ENCODE peak calls at places on chromosomes 7 and 10, in four cellular contexts. One of them, this sample, is unnamed.

GRCh38 chr10:7507887-7508726 is 97.3 kb upstream of the SFMBT2 start:
- DNase-seq in MM.1S: no peak
- DNase-seq in GM23248: no peak
- DNase-seq in lower lobe of right lung: no peak
- DNase-seq in this sample: no peak

GRCh38 chr7:149474309-149475120 is 13.7 kb upstream of the ZNF777 start:
- DNase-seq in MM.1S: no peak
- DNase-seq in GM23248: no peak
- DNase-seq in lower lobe of right lung: no peak
- DNase-seq in this sample: no peak

GRCh38 chr7:56074371-56074791 is 10.3 kb downstream of the SUMF2 start:
- DNase-seq in MM.1S: peak; percentile 62
- DNase-seq in GM23248: peak; percentile 88
- DNase-seq in lower lobe of right lung: peak; percentile 91
- DNase-seq in this sample: peak; percentile 62

GRCh38 chr10:75950307-75950706 is 518.9 kb downstream of the LRMDA start:
- DNase-seq in MM.1S: no peak
- DNase-seq in GM23248: no peak
- DNase-seq in lower lobe of right lung: no peak
- DNase-seq in this sample: no peak

GRCh38 chr7:124536156-124536762 is 229.3 kb downstream of the GPR37 start:
- DNase-seq in MM.1S: no peak
- DNase-seq in GM23248: no peak
- DNase-seq in lower lobe of right lung: no peak
- DNase-seq in this sample: no peak

GRCh38 chr7:2019693-2020511 is 212.8 kb downstream of the MAD1L1 start:
- DNase-seq in MM.1S: no peak
- DNase-seq in GM23248: peak; percentile 98
- DNase-seq in lower lobe of right lung: peak; percentile 86
- DNase-seq in this sample: no peak

GRCh38 chr10:132532784-132533560 is 4.6 kb upstream of the INPP5A start:
- DNase-seq in MM.1S: no peak
- DNase-seq in GM23248: peak; percentile 81
- DNase-seq in lower lobe of right lung: no peak
- DNase-seq in this sample: no peak

GRCh38 chr7:73992104-73992562 is 35.8 kb upstream of the ELN start:
- DNase-seq in MM.1S: no peak
- DNase-seq in GM23248: peak; percentile 93
- DNase-seq in lower lobe of right lung: peak; percentile 61
- DNase-seq in this sample: no peak

GRCh38 chr7:82343-83155 is 109.8 kb upstream of the FAM20C start:
- DNase-seq in MM.1S: no peak
- DNase-seq in GM23248: no peak
- DNase-seq in lower lobe of right lung: no peak
- DNase-seq in this sample: no peak

GRCh38 chr10:32105782-32106382 is 49.7 kb upstream of the KIF5B start:
- DNase-seq in MM.1S: no peak
- DNase-seq in GM23248: no peak
- DNase-seq in lower lobe of right lung: no peak
- DNase-seq in this sample: no peak

GRCh38 chr10:73338801-73339368 is 19.8 kb downstream of the CFAP70 start:
- DNase-seq in MM.1S: no peak
- DNase-seq in GM23248: peak; percentile 20
- DNase-seq in lower lobe of right lung: no peak
- DNase-seq in this sample: no peak

GRCh38 chr7:4837814-4838625 is 23.8 kb downstream of the PAPOLB start:
- DNase-seq in MM.1S: no peak
- DNase-seq in GM23248: no peak
- DNase-seq in lower lobe of right lung: no peak
- DNase-seq in this sample: no peak

GRCh38 chr10:124510536-124511158 is 49.0 kb downstream of the LHPP start:
- DNase-seq in MM.1S: no peak
- DNase-seq in GM23248: no peak
- DNase-seq in lower lobe of right lung: no peak
- DNase-seq in this sample: no peak

GRCh38 chr7:45179666-45180065 is 22.1 kb downstream of the RAMP3 start:
- DNase-seq in MM.1S: no peak
- DNase-seq in GM23248: no peak
- DNase-seq in lower lobe of right lung: peak; percentile 5
- DNase-seq in this sample: no peak
- H3K4me1 ChIP-seq in MM.1S: no peaks in the 10 kb centered on the region
- H3K4me1 ChIP-seq in GM23248: no peaks in the 10 kb centered on the region
- H3K4me1 ChIP-seq in lower lobe of right lung: no peaks in the 10 kb centered on the region
- H3K4me1 ChIP-seq in this sample: no peaks in the 10 kb centered on the region

GRCh38 chr10:103186128-103186527 is 6.9 kb downstream of the NT5C2 start:
- DNase-seq in MM.1S: no peak
- DNase-seq in GM23248: no peak
- DNase-seq in lower lobe of right lung: no peak
- DNase-seq in this sample: no peak

GRCh38 chr10:103180491-103180890 is 12.6 kb downstream of the NT5C2 start:
- DNase-seq in MM.1S: no peak
- DNase-seq in GM23248: no peak
- DNase-seq in lower lobe of right lung: no peak
- DNase-seq in this sample: no peak

GRCh38 chr10:103181244-103181643 is 11.8 kb downstream of the NT5C2 start:
- DNase-seq in MM.1S: peak; percentile 93
- DNase-seq in GM23248: no peak
- DNase-seq in lower lobe of right lung: no peak
- DNase-seq in this sample: no peak

GRCh38 chr10:103188853-103189252 is 4.2 kb downstream of the NT5C2 start:
- DNase-seq in MM.1S: no peak
- DNase-seq in GM23248: peak; percentile 35
- DNase-seq in lower lobe of right lung: no peak
- DNase-seq in this sample: no peak

GRCh38 chr10:103184615-103185014 is 8.5 kb downstream of the NT5C2 start:
- DNase-seq in MM.1S: no peak
- DNase-seq in GM23248: peak; percentile 23
- DNase-seq in lower lobe of right lung: no peak
- DNase-seq in this sample: no peak
- H3K4me1 ChIP-seq in MM.1S: peaks cover 23% of the 10 kb centered on the region
- H3K4me1 ChIP-seq in GM23248: peaks cover 16% of the 10 kb centered on the region
- H3K4me1 ChIP-seq in lower lobe of right lung: peaks cover 78% of the 10 kb centered on the region
- H3K4me1 ChIP-seq in this sample: peaks cover 24% of the 10 kb centered on the region

GRCh38 chr10:80206277-80206655 is 929 bp upstream of the ANXA11 start:
- DNase-seq in MM.1S: no peak
- DNase-seq in GM23248: no peak
- DNase-seq in lower lobe of right lung: no peak
- DNase-seq in this sample: no peak
- H3K4me1 ChIP-seq in MM.1S: peaks cover 20% of the 10 kb centered on the region
- H3K4me1 ChIP-seq in GM23248: peaks cover 42% of the 10 kb centered on the region
- H3K4me1 ChIP-seq in lower lobe of right lung: peaks cover 43% of the 10 kb centered on the region
- H3K4me1 ChIP-seq in this sample: peaks cover 44% of the 10 kb centered on the region

GRCh38 chr10:119217401-119217800 is 10.0 kb downstream of the GRK5 start:
- DNase-seq in MM.1S: no peak
- DNase-seq in GM23248: no peak
- DNase-seq in lower lobe of right lung: no peak
- DNase-seq in this sample: no peak

GRCh38 chr10:119219747-119220320 is 12.5 kb downstream of the GRK5 start:
- DNase-seq in MM.1S: no peak
- DNase-seq in GM23248: peak; percentile 67
- DNase-seq in lower lobe of right lung: no peak
- DNase-seq in this sample: no peak

GRCh38 chr10:119215371-119215770 is 8.0 kb downstream of the GRK5 start:
- DNase-seq in MM.1S: no peak
- DNase-seq in GM23248: no peak
- DNase-seq in lower lobe of right lung: no peak
- DNase-seq in this sample: no peak

GRCh38 chr10:119216137-119216536 is 8.8 kb downstream of the GRK5 start:
- DNase-seq in MM.1S: no peak
- DNase-seq in GM23248: no peak
- DNase-seq in lower lobe of right lung: no peak
- DNase-seq in this sample: no peak

GRCh38 chr10:119217937-119218579 is 10.7 kb downstream of the GRK5 start:
- DNase-seq in MM.1S: no peak
- DNase-seq in GM23248: no peak
- DNase-seq in lower lobe of right lung: no peak
- DNase-seq in this sample: no peak
- H3K4me1 ChIP-seq in MM.1S: no peaks in the 10 kb centered on the region
- H3K4me1 ChIP-seq in GM23248: peaks cover 26% of the 10 kb centered on the region
- H3K4me1 ChIP-seq in lower lobe of right lung: peaks cover 91% of the 10 kb centered on the region
- H3K4me1 ChIP-seq in this sample: peaks cover 30% of the 10 kb centered on the region

DNA sequence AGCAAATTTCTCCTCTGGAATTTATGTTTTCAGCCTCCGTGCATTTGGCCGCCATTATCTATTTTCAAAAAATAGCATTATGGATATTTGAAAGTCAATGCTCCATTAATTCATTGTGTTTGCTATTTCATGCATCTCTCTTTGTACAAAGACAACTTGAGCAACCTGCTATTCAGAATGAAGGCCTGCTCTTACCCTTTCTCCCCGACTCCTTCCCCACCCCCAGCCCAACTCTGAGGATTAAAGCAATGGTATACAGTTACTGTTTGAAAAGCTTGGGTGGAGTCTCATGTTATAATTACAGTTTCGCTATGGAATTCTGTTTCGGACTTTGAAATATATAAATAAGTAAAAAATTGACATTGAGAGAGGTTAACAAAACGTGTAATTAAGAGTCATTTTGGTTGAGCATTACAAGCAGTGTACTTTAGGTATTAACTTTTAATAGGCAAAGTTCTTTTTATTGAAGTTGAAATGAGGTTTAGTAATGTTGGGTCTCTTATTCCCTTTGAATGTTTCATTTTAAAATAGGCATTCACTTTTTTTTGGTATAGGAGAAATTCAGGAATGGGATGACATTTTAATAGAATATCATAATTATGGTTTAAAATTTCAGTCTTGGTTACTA is 93.0 kb downstream of the ARID5B start:
- DNase-seq in MM.1S: no peak
- DNase-seq in GM23248: no peak
- DNase-seq in lower lobe of right lung: no peak
- DNase-seq in this sample: no peak
- H3K4me1 ChIP-seq in MM.1S: peaks cover 4% of the 10 kb centered on the region
- H3K4me1 ChIP-seq in GM23248: peaks cover 29% of the 10 kb centered on the region
- H3K4me1 ChIP-seq in lower lobe of right lung: peaks cover 34% of the 10 kb centered on the region
- H3K4me1 ChIP-seq in this sample: peaks cover 38% of the 10 kb centered on the region

DNA sequence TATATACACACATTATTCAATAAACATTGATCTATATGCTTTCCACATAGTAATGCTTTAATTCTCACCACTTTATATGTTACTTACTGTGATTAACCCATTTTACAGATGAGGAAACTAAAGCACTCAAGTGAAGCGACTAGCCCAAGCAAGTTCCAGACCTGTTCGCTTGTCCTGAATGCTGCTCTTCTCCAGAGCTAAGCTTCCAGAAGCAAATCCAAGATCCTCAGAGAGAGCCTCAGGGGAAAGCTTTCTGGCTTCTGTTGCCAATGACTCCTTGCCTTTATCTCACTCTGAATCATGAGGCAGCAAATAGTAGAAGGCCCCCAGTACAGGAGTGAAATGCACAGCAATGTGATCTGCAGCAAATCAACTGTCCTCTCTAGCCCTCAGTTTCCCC is 32.2 kb downstream of the XPNPEP1 start:
- DNase-seq in MM.1S: no peak
- DNase-seq in GM23248: peak; percentile 66
- DNase-seq in lower lobe of right lung: no peak
- DNase-seq in this sample: no peak
- H3K4me1 ChIP-seq in MM.1S: peaks cover 15% of the 10 kb centered on the region
- H3K4me1 ChIP-seq in GM23248: peaks cover 59% of the 10 kb centered on the region
- H3K4me1 ChIP-seq in lower lobe of right lung: peaks cover 34% of the 10 kb centered on the region
- H3K4me1 ChIP-seq in this sample: no peaks in the 10 kb centered on the region

This sample was measured in CD8-positive, alpha-beta memory T cell.